ENCODE peak calls at places on chromosomes 1 and 21, in eight cellular contexts. X is AG04449, L is T-helper 1 cell, U is fibroblast of pulmonary artery, E is WTC11, H is pancreas, P is body of pancreas, Z is SK-N-MC. M is an unnamed sample.

GRCh38 chr1:58975888-58976287 is 192.0 kb upstream of the JUN start:
- DNase-seq in X (no peak), L (no peak), U (peak), E (no peak), H (no peak), P (no peak), Z (no peak), M (no peak)

GRCh38 chr1:203455706-203456105 is 19.9 kb upstream of the PRELP start:
- DNase-seq in X (no peak), L (no peak), U (no peak), E (no peak), H (no peak), P (no peak), Z (no peak), M (no peak)

GRCh38 chr1:1597275-1597930 is 2.5 kb downstream of the FNDC10 start:
- DNase-seq in X (no peak), L (no peak), U (no peak), E (peak), H (no peak), P (no peak), Z (no peak), M (no peak)

GRCh38 chr21:31509108-31510017 is 150.1 kb upstream of the SOD1 start:
- DNase-seq in X (no peak), L (peak), U (peak), E (peak), H (no peak), P (no peak), Z (no peak), M (no peak)

GRCh38 chr1:59446257-59446901 is 149.5 kb downstream of the FGGY start:
- DNase-seq in X (peak), L (no peak), U (peak), E (no peak), H (no peak), P (no peak), Z (no peak), M (no peak)

GRCh38 chr1:54372978-54373377 is 33.2 kb downstream of the SSBP3 start:
- DNase-seq in X (no peak), L (no peak), U (no peak), E (no peak), H (no peak), P (no peak), Z (no peak), M (peak)

GRCh38 chr1:29557701-29558445 is 321.6 kb downstream of the PTPRU start:
- DNase-seq in X (no peak), L (no peak), U (no peak), E (no peak), H (no peak), P (no peak), Z (no peak), M (no peak)

GRCh38 chr1:93662481-93663190 is 19.0 kb downstream of the BCAR3 start:
- DNase-seq in X (no peak), L (no peak), U (peak), E (no peak), H (no peak), P (no peak), Z (no peak), M (no peak)

GRCh38 chr1:112904831-112905227 is 51.2 kb downstream of the SLC16A1 start:
- DNase-seq in X (no peak), L (no peak), U (no peak), E (no peak), H (no peak), P (no peak), Z (no peak), M (no peak)

GRCh38 chr1:211895126-211895759 is 64.7 kb upstream of the LPGAT1 start:
- DNase-seq in X (no peak), L (no peak), U (no peak), E (no peak), H (peak), P (peak), Z (no peak), M (no peak)